ENCODE peak calls at places on chromosome X, in five cellular contexts. One of them, this sample, is unnamed.

GRCh38 chrX:44431206-44431605 is 87.7 kb upstream of the EFHC2 start:
- DNase-seq in H9: no peak
- DNase-seq in IMR-90: peak
- DNase-seq in neuronal stem cell: no peak
- DNase-seq in H1: no peak
- DNase-seq in this sample: peak

GRCh38 chrX:36241397-36241796 is 321.9 kb downstream of the CFAP47 start:
- DNase-seq in neuronal stem cell: no peak
- DNase-seq in IMR-90: no peak
- DNase-seq in H9: peak
- DNase-seq in H1: no peak
- DNase-seq in this sample: no peak

GRCh38 chrX:617891-618290 is 12.7 kb upstream of the SHOX start:
- DNase-seq in neuronal stem cell: no peak
- DNase-seq in H1: no peak
- DNase-seq in IMR-90: no peak
- DNase-seq in H9: no peak
- DNase-seq in this sample: no peak

GRCh38 chrX:129193357-129193756 is 329.9 kb downstream of the SMARCA1 start:
- DNase-seq in H1: no peak
- DNase-seq in neuronal stem cell: no peak
- DNase-seq in IMR-90: no peak
- DNase-seq in H9: no peak
- DNase-seq in this sample: no peak

GRCh38 chrX:118325453-118325852 is 20.5 kb upstream of the WDR44 start:
- DNase-seq in neuronal stem cell: no peak
- DNase-seq in H1: no peak
- DNase-seq in H9: no peak
- DNase-seq in IMR-90: no peak
- DNase-seq in this sample: no peak

GRCh38 chrX:42276982-42277690 is 353.8 kb upstream of the CASK start:
- DNase-seq in H9: no peak
- DNase-seq in H1: no peak
- DNase-seq in IMR-90: no peak
- DNase-seq in neuronal stem cell: no peak
- DNase-seq in this sample: no peak

GRCh38 chrX:1462596-1463251 is 10.0 kb upstream of the ASMTL start:
- DNase-seq in neuronal stem cell: no peak
- DNase-seq in IMR-90: peak
- DNase-seq in H1: no peak
- DNase-seq in H9: no peak
- DNase-seq in this sample: peak

GRCh38 chrX:4240541-4241194 is 527.2 kb upstream of the PRKX start:
- DNase-seq in H1: no peak
- DNase-seq in IMR-90: no peak
- DNase-seq in H9: no peak
- DNase-seq in neuronal stem cell: no peak
- DNase-seq in this sample: no peak

GRCh38 chrX:80663331-80663730 is 146.3 kb downstream of the BRWD3 start:
- DNase-seq in H1: no peak
- DNase-seq in IMR-90: no peak
- DNase-seq in H9: no peak
- DNase-seq in neuronal stem cell: no peak
- DNase-seq in this sample: no peak

GRCh38 chrX:56564921-56565861 is 1.8 kb downstream of the UBQLN2 start:
- DNase-seq in IMR-90: peak
- DNase-seq in H9: no peak
- DNase-seq in neuronal stem cell: peak
- DNase-seq in H1: no peak
- DNase-seq in this sample: no peak

GRCh38 chrX:71143508-71143907 is 1.1 kb upstream of the NLGN3 start:
- DNase-seq in H9: no peak
- DNase-seq in H1: no peak
- DNase-seq in IMR-90: peak
- DNase-seq in neuronal stem cell: no peak
- DNase-seq in this sample: no peak

GRCh38 chrX:151726751-151727150 is 7.8 kb upstream of the CNGA2 start:
- DNase-seq in IMR-90: no peak
- DNase-seq in H9: no peak
- DNase-seq in H1: no peak
- DNase-seq in neuronal stem cell: no peak
- DNase-seq in this sample: no peak

GRCh38 chrX:43860646-43861370 is 21.4 kb downstream of the MAOB start:
- DNase-seq in IMR-90: peak
- DNase-seq in neuronal stem cell: no peak
- DNase-seq in H1: no peak
- DNase-seq in H9: no peak
- DNase-seq in this sample: peak

GRCh38 chrX:10582945-10583344 is 37.4 kb downstream of the MID1 start:
- DNase-seq in H1: no peak
- DNase-seq in H9: no peak
- DNase-seq in IMR-90: peak
- DNase-seq in neuronal stem cell: no peak
- DNase-seq in this sample: no peak

GRCh38 chrX:77658886-77659285 is 127.1 kb downstream of the ATRX start:
- DNase-seq in H9: no peak
- DNase-seq in IMR-90: no peak
- DNase-seq in H1: no peak
- DNase-seq in neuronal stem cell: no peak
- DNase-seq in this sample: no peak

GRCh38 chrX:69307736-69308135 is 142.5 kb upstream of the PJA1 start:
- DNase-seq in neuronal stem cell: no peak
- DNase-seq in IMR-90: no peak
- DNase-seq in H9: no peak
- DNase-seq in H1: peak
- DNase-seq in this sample: no peak

GRCh38 chrX:147550217-147550616 is 361.5 kb upstream of the FMR1 start:
- DNase-seq in neuronal stem cell: peak
- DNase-seq in H9: peak
- DNase-seq in IMR-90: no peak
- DNase-seq in H1: no peak
- DNase-seq in this sample: no peak

GRCh38 chrX:69195197-69195596 is 29.9 kb upstream of the PJA1 start:
- DNase-seq in IMR-90: no peak
- DNase-seq in H1: no peak
- DNase-seq in neuronal stem cell: no peak
- DNase-seq in H9: no peak
- DNase-seq in this sample: peak

GRCh38 chrX:23901065-23901464 is 6.7 kb downstream of the APOO start:
- DNase-seq in IMR-90: peak
- DNase-seq in H1: no peak
- DNase-seq in neuronal stem cell: no peak
- DNase-seq in H9: no peak
- DNase-seq in this sample: peak

GRCh38 chrX:48969471-48969870 is 2.2 kb downstream of the KCND1 start:
- DNase-seq in IMR-90: no peak
- DNase-seq in H1: no peak
- DNase-seq in H9: no peak
- DNase-seq in neuronal stem cell: no peak
- DNase-seq in this sample: no peak

GRCh38 chrX:48974574-48974973 is 2.9 kb upstream of the KCND1 start:
- DNase-seq in H9: no peak
- DNase-seq in neuronal stem cell: no peak
- DNase-seq in H1: no peak
- DNase-seq in IMR-90: no peak
- DNase-seq in this sample: no peak

GRCh38 chrX:48974033-48974432 is 2.4 kb upstream of the KCND1 start:
- DNase-seq in H9: no peak
- DNase-seq in neuronal stem cell: no peak
- DNase-seq in H1: no peak
- DNase-seq in IMR-90: no peak
- DNase-seq in this sample: no peak

GRCh38 chrX:48972214-48973164 is 845 bp upstream of the KCND1 start:
- DNase-seq in neuronal stem cell: no peak
- DNase-seq in H9: peak
- DNase-seq in H1: no peak
- DNase-seq in IMR-90: peak
- DNase-seq in this sample: peak

GRCh38 chrX:48971325-48972213 is at the start of gene KCND1:
- DNase-seq in IMR-90: peak
- DNase-seq in H9: peak
- DNase-seq in neuronal stem cell: no peak
- DNase-seq in H1: peak
- DNase-seq in this sample: peak
- H3K18ac ChIP-seq in IMR-90: peak
- H3K18ac ChIP-seq in H9: no peak
- H3K18ac ChIP-seq in neuronal stem cell: peak
- H3K18ac ChIP-seq in H1: no peak
- H3K18ac ChIP-seq in this sample: peak

DNA sequence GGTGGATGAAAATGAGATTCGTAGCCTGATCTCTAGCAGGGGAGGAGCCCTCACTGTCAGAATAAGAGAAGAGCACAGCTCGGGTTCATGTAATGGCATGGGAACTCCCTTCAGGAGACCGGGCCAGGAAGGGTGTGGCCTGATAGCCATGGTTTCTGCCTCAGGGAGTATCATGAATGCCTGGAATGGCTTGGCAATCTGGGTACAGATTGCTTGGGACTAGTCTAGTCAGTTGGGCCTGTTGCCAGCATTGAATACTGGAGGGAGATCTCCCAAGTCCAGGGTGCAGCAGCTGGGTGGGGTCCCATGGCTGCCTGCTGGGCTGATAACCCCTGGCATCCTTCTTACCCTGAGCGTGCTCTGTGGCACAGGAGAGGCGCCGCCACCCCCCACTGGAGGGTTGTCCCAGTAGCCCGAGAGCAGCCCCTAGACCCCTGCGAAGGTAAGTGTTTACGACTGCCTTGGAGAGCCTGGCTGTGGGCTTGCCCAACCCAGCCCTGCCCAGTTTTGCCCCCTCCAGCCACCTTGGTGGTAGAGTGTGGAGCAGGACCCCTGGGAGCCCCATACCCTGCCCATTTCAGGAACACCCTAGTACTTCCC is 298.8 kb downstream of the TEX13A start:
- DNase-seq in IMR-90: no peak
- DNase-seq in H1: no peak
- DNase-seq in H9: no peak
- DNase-seq in neuronal stem cell: no peak
- DNase-seq in this sample: no peak
- H2BK15ac ChIP-seq in IMR-90: no peak
- H2BK15ac ChIP-seq in H1: no peak
- H2BK15ac ChIP-seq in H9: no peak
- H2BK15ac ChIP-seq in neuronal stem cell: no peak
- H2BK15ac ChIP-seq in this sample: no peak

DNA sequence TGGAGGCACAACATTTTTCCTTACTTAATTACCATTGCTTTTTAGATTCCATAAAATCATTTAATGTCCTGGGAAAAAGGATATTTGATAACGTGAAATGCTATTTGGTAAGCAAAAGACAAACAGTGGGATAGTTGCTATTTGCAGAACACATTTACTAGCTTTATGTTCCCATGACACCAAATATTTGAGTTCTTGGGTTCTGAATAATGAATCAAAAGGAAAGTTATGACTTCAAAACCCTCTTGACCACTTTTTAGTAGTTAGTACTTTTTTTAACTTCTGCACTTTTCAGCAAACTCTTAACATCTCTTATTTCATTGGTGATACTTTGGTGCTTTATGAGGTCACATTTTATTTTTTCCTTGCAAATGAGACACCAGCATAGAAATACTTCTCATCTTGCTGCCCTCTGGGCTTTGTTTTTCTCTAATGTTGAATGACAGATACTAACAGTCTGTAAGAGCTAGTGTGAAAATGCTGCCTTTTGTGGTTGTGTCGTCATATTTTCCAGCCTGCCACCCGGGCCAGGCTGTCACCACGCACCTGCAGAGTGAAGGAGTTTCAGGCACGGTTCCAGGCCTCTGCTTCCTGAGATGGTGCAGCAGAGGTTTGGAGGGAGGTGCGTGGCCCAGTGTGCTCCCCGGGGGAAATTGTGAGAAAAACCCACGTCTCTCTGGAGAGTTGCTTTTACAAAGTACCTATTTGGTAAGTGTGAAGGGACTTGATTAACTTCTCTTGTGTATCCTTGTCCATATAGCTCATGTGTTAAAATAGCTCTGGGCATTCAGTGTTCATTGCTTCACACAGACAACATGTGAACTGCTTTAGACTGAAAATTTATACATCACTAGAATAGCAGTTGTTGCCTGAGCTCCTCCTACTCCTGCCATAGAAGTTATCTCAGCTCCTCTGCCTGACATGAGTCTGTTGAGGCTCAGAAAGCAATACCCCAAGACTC is 34.7 kb downstream of the MSL3 start:
- DNase-seq in IMR-90: no peak
- DNase-seq in H9: no peak
- DNase-seq in neuronal stem cell: no peak
- DNase-seq in H1: no peak
- DNase-seq in this sample: no peak
- H2AFZ ChIP-seq in IMR-90: no peak
- H2AFZ ChIP-seq in H9: no peak
- H2AFZ ChIP-seq in neuronal stem cell: no peak
- H2AFZ ChIP-seq in H1: no peak
- H2AFZ ChIP-seq in this sample: no peak

DNA sequence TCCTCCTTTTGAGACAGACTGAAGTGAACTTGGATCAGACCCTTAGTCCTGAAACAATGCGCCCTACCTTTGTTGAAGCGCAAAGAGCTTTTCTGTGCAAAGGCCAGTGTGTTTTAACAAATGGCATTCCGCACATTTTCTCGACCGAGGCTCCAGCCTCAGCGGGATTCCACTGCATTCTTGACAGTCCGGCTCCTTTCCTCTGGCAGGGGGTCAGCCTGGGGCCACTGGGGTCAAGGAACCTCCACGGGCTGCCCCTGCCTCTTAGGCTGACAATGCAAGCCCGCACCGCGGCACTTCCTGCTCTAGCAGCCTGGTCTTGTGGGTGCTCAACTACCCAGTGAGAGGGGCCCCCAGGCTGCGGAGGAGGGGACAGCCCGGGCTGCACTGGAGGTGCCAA is 47.2 kb upstream of the TFDP3 start:
- DNase-seq in H1: peak
- DNase-seq in H9: peak
- DNase-seq in neuronal stem cell: peak
- DNase-seq in IMR-90: no peak
- DNase-seq in this sample: peak
- H3K18ac ChIP-seq in H1: no peak
- H3K18ac ChIP-seq in H9: no peak
- H3K18ac ChIP-seq in neuronal stem cell: no peak
- H3K18ac ChIP-seq in IMR-90: no peak
- H3K18ac ChIP-seq in this sample: peak

GRCh38 chrX:140066262-140066661 is 100.9 kb upstream of the CXorf66 start:
- DNase-seq in neuronal stem cell: no peak
- DNase-seq in H1: no peak
- DNase-seq in H9: no peak
- DNase-seq in IMR-90: no peak
- DNase-seq in this sample: no peak

GRCh38 chrX:140064993-140065392 is 99.7 kb upstream of the CXorf66 start:
- DNase-seq in neuronal stem cell: no peak
- DNase-seq in H9: no peak
- DNase-seq in H1: no peak
- DNase-seq in IMR-90: no peak
- DNase-seq in this sample: no peak
- H2BK15ac ChIP-seq in neuronal stem cell: no peak
- H2BK15ac ChIP-seq in H9: no peak
- H2BK15ac ChIP-seq in H1: no peak
- H2BK15ac ChIP-seq in IMR-90: no peak
- H2BK15ac ChIP-seq in this sample: no peak

This sample was measured in mesenchymal stem cell.